ENCODE peak calls at places on chromosome 16, in four cellular contexts. One of them, this sample, is unnamed.

GRCh38 chr16:47056704-47057630 is 83.5 kb upstream of the DNAJA2 start:
- DNase-seq in PC-9: no peak
- DNase-seq in ascending aorta: no peak
- DNase-seq in PC-3: no peak
- DNase-seq in this sample: no peak

GRCh38 chr16:51305337-51305736 is 154.3 kb upstream of the SALL1 start:
- DNase-seq in PC-9: no peak
- DNase-seq in PC-3: no peak
- DNase-seq in ascending aorta: no peak
- DNase-seq in this sample: no peak

GRCh38 chr16:678858-679807 is 1.1 kb upstream of the STUB1 start:
- DNase-seq in PC-9: peak
- DNase-seq in PC-3: peak
- DNase-seq in ascending aorta: no peak
- DNase-seq in this sample: peak

GRCh38 chr16:1037023-1037933 is 35.3 kb upstream of the SSTR5 start:
- DNase-seq in ascending aorta: no peak
- DNase-seq in PC-3: peak
- DNase-seq in PC-9: no peak
- DNase-seq in this sample: no peak

GRCh38 chr16:65572156-65572555 is 450.3 kb upstream of the CDH11 start:
- DNase-seq in ascending aorta: no peak
- DNase-seq in PC-9: peak
- DNase-seq in PC-3: peak
- DNase-seq in this sample: peak

GRCh38 chr16:53257001-53257400 is 177.3 kb upstream of the RBL2 start:
- DNase-seq in PC-9: no peak
- DNase-seq in PC-3: peak
- DNase-seq in ascending aorta: no peak
- DNase-seq in this sample: peak

GRCh38 chr16:82657239-82657638 is 30.5 kb downstream of the CDH13 start:
- DNase-seq in ascending aorta: no peak
- DNase-seq in PC-9: no peak
- DNase-seq in PC-3: peak
- DNase-seq in this sample: peak

GRCh38 chr16:56424791-56425438 is 430 bp downstream of the AMFR start:
- DNase-seq in PC-9: no peak
- DNase-seq in ascending aorta: no peak
- DNase-seq in PC-3: no peak
- DNase-seq in this sample: no peak

GRCh38 chr16:51084074-51084928 is 66.8 kb downstream of the SALL1 start:
- DNase-seq in PC-9: no peak
- DNase-seq in ascending aorta: no peak
- DNase-seq in PC-3: no peak
- DNase-seq in this sample: no peak

GRCh38 chr16:68272501-68273209 is 8.3 kb downstream of the SLC7A6 start:
- DNase-seq in PC-3: no peak
- DNase-seq in PC-9: no peak
- DNase-seq in ascending aorta: no peak
- DNase-seq in this sample: no peak

GRCh38 chr16:10578474-10579316 is 1.7 kb downstream of the EMP2 start:
- DNase-seq in ascending aorta: no peak
- DNase-seq in PC-3: peak
- DNase-seq in PC-9: peak
- DNase-seq in this sample: peak
- H3K4me3 ChIP-seq in ascending aorta: peak
- H3K4me3 ChIP-seq in PC-3: peak
- H3K4me3 ChIP-seq in PC-9: peak
- H3K4me3 ChIP-seq in this sample: peak

GRCh38 chr16:49491736-49492089 is 118.1 kb downstream of the C16orf78 start:
- DNase-seq in PC-3: peak
- DNase-seq in ascending aorta: no peak
- DNase-seq in PC-9: no peak
- DNase-seq in this sample: no peak
- H3K4me3 ChIP-seq in PC-3: peak
- H3K4me3 ChIP-seq in ascending aorta: peak
- H3K4me3 ChIP-seq in PC-9: no peak
- H3K4me3 ChIP-seq in this sample: no peak

GRCh38 chr16:57834936-57835335 is 32.6 kb upstream of the KIFC3 start:
- DNase-seq in ascending aorta: no peak
- DNase-seq in PC-9: peak
- DNase-seq in PC-3: peak
- DNase-seq in this sample: peak
- H3K4me3 ChIP-seq in ascending aorta: no peak
- H3K4me3 ChIP-seq in PC-9: no peak
- H3K4me3 ChIP-seq in PC-3: peak
- H3K4me3 ChIP-seq in this sample: no peak

GRCh38 chr16:73056383-73056782 is 8.5 kb upstream of the ZFHX3 start:
- DNase-seq in ascending aorta: no peak
- DNase-seq in PC-9: no peak
- DNase-seq in PC-3: no peak
- DNase-seq in this sample: no peak
- H3K4me3 ChIP-seq in ascending aorta: peak
- H3K4me3 ChIP-seq in PC-9: peak
- H3K4me3 ChIP-seq in PC-3: peak
- H3K4me3 ChIP-seq in this sample: peak